ENCODE peak calls at places on chromosomes 16 and 17, in ten cellular contexts. Q is EL; C is aorta; N is astrocyte of the hippocampus; Y is HCT116; E is astrocyte of the spinal cord; M is activated T-helper 1 cell treated with Interleukin-2 at 50 U/mL for 16 hours; S is adipocyte; D is CD8-positive, alpha-beta memory T cell; H is brain pericyte. L is an unnamed sample.

GRCh38 chr17:58314706-58315015 is 13.9 kb downstream of the TSPOAP1 start:
- DNase-seq in Q (no peak), C (no peak), N (no peak), Y (no peak), E (no peak), M (no peak), S (no peak), D (no peak), H (no peak), L (no peak)

GRCh38 chr17:19013806-19014627 is 9.5 kb upstream of the FAM83G start:
- DNase-seq in Q (no peak), C (peak; percentile 22), N (no peak), Y (no peak), E (no peak), M (no peak), S (no peak), D (no peak), H (no peak), L (no peak)

GRCh38 chr17:50266384-50267073 is 7.7 kb upstream of the TMEM92 start:
- DNase-seq in Q (peak; percentile 88), C (peak; percentile 88), N (peak; percentile 95), Y (no peak), E (peak; percentile 93), M (no peak), S (peak; percentile 92), D (no peak), H (peak; percentile 83), L (no peak)

GRCh38 chr16:14014284-14014625 is 56.9 kb upstream of the MRTFB start:
- DNase-seq in Q (no peak), C (no peak), N (no peak), Y (no peak), E (no peak), M (no peak), S (no peak), D (no peak), H (no peak), L (no peak)

GRCh38 chr16:85387171-85387507 is 226.0 kb upstream of the GSE1 start:
- DNase-seq in Q (no peak), C (peak; percentile 37), N (no peak), Y (no peak), E (no peak), M (no peak), S (no peak), D (no peak), H (no peak), L (no peak)

GRCh38 chr16:78240459-78241222 is 141.2 kb downstream of the WWOX start:
- DNase-seq in Q (no peak), C (no peak), N (no peak), Y (no peak), E (no peak), M (no peak), S (no peak), D (no peak), H (no peak), L (no peak)

GRCh38 chr17:31722251-31723056 is 136.6 kb downstream of the COPRS start:
- DNase-seq in Q (peak; percentile 80), C (peak; percentile 65), N (peak; percentile 62), Y (no peak), E (peak; percentile 42), M (no peak), S (peak; percentile 34), D (no peak), H (no peak), L (no peak)

GRCh38 chr17:72985882-72986720 is 106.4 kb downstream of the SLC39A11 start:
- DNase-seq in Q (peak; percentile 79), C (peak; percentile 76), N (peak; percentile 67), Y (peak; percentile 70), E (peak; percentile 67), M (peak; percentile 3), S (peak; percentile 77), D (peak; percentile 6), H (peak; percentile 51), L (peak; percentile 26)

GRCh38 chr17:67679225-67679624 is 38.5 kb upstream of the NOL11 start:
- DNase-seq in Q (no peak), C (no peak), N (no peak), Y (no peak), E (no peak), M (no peak), S (no peak), D (no peak), H (no peak), L (no peak)

GRCh38 chr17:50563095-50563511 is 2.6 kb downstream of the CACNA1G start:
- DNase-seq in Q (no peak), C (no peak), N (no peak), Y (no peak), E (no peak), M (no peak), S (no peak), D (no peak), H (no peak), L (no peak)

GRCh38 chr16:49431591-49432290 is 58.1 kb downstream of the C16orf78 start:
- DNase-seq in Q (no peak), C (no peak), N (no peak), Y (no peak), E (no peak), M (no peak), S (no peak), D (no peak), H (no peak), L (no peak)

GRCh38 chr17:36850794-36851193 is 86.5 kb upstream of the LHX1 start:
- DNase-seq in Q (peak; percentile 93), C (no peak), N (peak; percentile 50), Y (peak; percentile 39), E (peak; percentile 62), M (no peak), S (peak; percentile 4), D (no peak), H (no peak), L (no peak)

GRCh38 chr17:82593590-82594087 is 54.6 kb downstream of the WDR45B start:
- DNase-seq in Q (no peak), C (no peak), N (no peak), Y (no peak), E (no peak), M (no peak), S (no peak), D (no peak), H (no peak), L (no peak)

GRCh38 chr16:58111331-58111627 is 17.9 kb downstream of the CFAP20 start:
- DNase-seq in Q (no peak), C (no peak), N (no peak), Y (no peak), E (no peak), M (no peak), S (no peak), D (no peak), H (no peak), L (no peak)

GRCh38 chr17:46151762-46152161 is 41.5 kb downstream of the KANSL1 start:
- DNase-seq in Q (no peak), C (no peak), N (peak; percentile 35), Y (no peak), E (no peak), M (no peak), S (no peak), D (no peak), H (no peak), L (no peak)

GRCh38 chr16:26795184-26795583 is 271.5 kb upstream of the C16orf82 start:
- DNase-seq in Q (no peak), C (no peak), N (no peak), Y (no peak), E (no peak), M (no peak), S (no peak), D (no peak), H (no peak), L (no peak)

GRCh38 chr17:74125160-74125559 is 78.3 kb upstream of the RPL38 start:
- DNase-seq in Q (no peak), C (no peak), N (no peak), Y (no peak), E (no peak), M (no peak), S (no peak), D (no peak), H (no peak), L (no peak)

GRCh38 chr17:67038861-67039365 is 5.4 kb upstream of the CACNG1 start:
- DNase-seq in Q (no peak), C (no peak), N (no peak), Y (no peak), E (no peak), M (no peak), S (no peak), D (no peak), H (no peak), L (no peak)

GRCh38 chr17:39147221-39148185 is 3.9 kb downstream of the PLXDC1 start:
- DNase-seq in Q (no peak), C (no peak), N (no peak), Y (no peak), E (no peak), M (no peak), S (no peak), D (no peak), H (no peak), L (no peak)

GRCh38 chr17:752620-753219 is 656 bp upstream of the GEMIN4 start:
- DNase-seq in Q (peak; percentile 36), C (peak; percentile 85), N (peak; percentile 76), Y (no peak), E (peak; percentile 48), M (no peak), S (no peak), D (no peak), H (no peak), L (no peak)

GRCh38 chr17:68539536-68540469 is 27.6 kb downstream of the PRKAR1A start:
- DNase-seq in Q (peak; percentile 10), C (no peak), N (no peak), Y (no peak), E (peak; percentile 10), M (no peak), S (no peak), D (no peak), H (no peak), L (no peak)

GRCh38 chr17:37844158-37844976 is 79.8 kb upstream of the TBC1D3K start:
- DNase-seq in Q (peak; percentile 71), C (peak; percentile 81), N (peak; percentile 72), Y (peak; percentile 48), E (peak; percentile 59), M (peak; percentile 15), S (peak; percentile 42), D (no peak), H (no peak), L (peak; percentile 55)

GRCh38 chr17:74790206-74791066 is 14.3 kb upstream of the NAT9 start:
- DNase-seq in Q (no peak), C (no peak), N (no peak), Y (no peak), E (no peak), M (no peak), S (no peak), D (no peak), H (no peak), L (no peak)

GRCh38 chr17:14091367-14091766 is 22.1 kb downstream of the COX10 start:
- DNase-seq in Q (peak; percentile 78), C (no peak), N (peak; percentile 4), Y (no peak), E (peak; percentile 9), M (no peak), S (peak; percentile 7), D (no peak), H (no peak), L (no peak)

GRCh38 chr16:3948378-3948995 is 68.0 kb upstream of the CREBBP start:
- DNase-seq in Q (no peak), C (no peak), N (no peak), Y (no peak), E (no peak), M (no peak), S (no peak), D (no peak), H (no peak), L (no peak)

GRCh38 chr17:19291646-19292376 is 54.6 kb downstream of the EPN2 start:
- DNase-seq in Q (no peak), C (no peak), N (no peak), Y (no peak), E (no peak), M (no peak), S (no peak), D (no peak), H (no peak), L (no peak)

GRCh38 chr17:39099686-39100293 is 51.6 kb downstream of the PLXDC1 start:
- DNase-seq in Q (no peak), C (no peak), N (peak; percentile 37), Y (no peak), E (peak; percentile 23), M (no peak), S (peak; percentile 65), D (no peak), H (peak; percentile 39), L (no peak)

GRCh38 chr16:19232988-19233387 is 52.5 kb upstream of the CLEC19A start:
- DNase-seq in Q (no peak), C (no peak), N (no peak), Y (no peak), E (no peak), M (no peak), S (no peak), D (no peak), H (no peak), L (no peak)